ENCODE peak calls at places on chromosomes 12 and 14, in seven cellular contexts. One of them, this sample, is unnamed. For H3K4me1, the result is how much of the 10 kb centered on the place peaks cover.

GRCh38 chr12:65449400-65449799 is 170.9 kb downstream of the MSRB3 start:
- DNase-seq in Panc1: no peak
- DNase-seq in A549: no peak
- DNase-seq in aorta: no peak
- DNase-seq in mesendoderm: no peak
- DNase-seq in stomach: no peak
- DNase-seq in mammary epithelial cell: peak
- DNase-seq in this sample: no peak

GRCh38 chr12:95074766-95075165 is 1.3 kb upstream of the NR2C1 start:
- DNase-seq in Panc1: no peak
- DNase-seq in A549: no peak
- DNase-seq in aorta: no peak
- DNase-seq in mesendoderm: no peak
- DNase-seq in stomach: no peak
- DNase-seq in mammary epithelial cell: no peak
- DNase-seq in this sample: no peak

GRCh38 chr12:25436206-25436912 is 116.7 kb downstream of the LMNTD1 start:
- DNase-seq in Panc1: peak
- DNase-seq in A549: peak
- DNase-seq in aorta: no peak
- DNase-seq in mesendoderm: peak
- DNase-seq in stomach: no peak
- DNase-seq in mammary epithelial cell: peak
- DNase-seq in this sample: peak

GRCh38 chr12:11321980-11322379 is 11.7 kb upstream of the PRB4 start:
- DNase-seq in Panc1: no peak
- DNase-seq in A549: no peak
- DNase-seq in aorta: no peak
- DNase-seq in mesendoderm: no peak
- DNase-seq in stomach: no peak
- DNase-seq in mammary epithelial cell: no peak
- DNase-seq in this sample: no peak

GRCh38 chr12:2384533-2385328 is 331.9 kb downstream of the CACNA1C start:
- DNase-seq in Panc1: no peak
- DNase-seq in A549: no peak
- DNase-seq in aorta: no peak
- DNase-seq in mesendoderm: peak
- DNase-seq in stomach: no peak
- DNase-seq in mammary epithelial cell: no peak
- DNase-seq in this sample: no peak

GRCh38 chr14:58966991-58967390 is 221.5 kb upstream of the DAAM1 start:
- DNase-seq in Panc1: no peak
- DNase-seq in A549: no peak
- DNase-seq in aorta: no peak
- DNase-seq in mesendoderm: no peak
- DNase-seq in stomach: no peak
- DNase-seq in mammary epithelial cell: no peak
- DNase-seq in this sample: no peak

GRCh38 chr12:79549531-79550271 is 141.1 kb downstream of the PAWR start:
- DNase-seq in Panc1: no peak
- DNase-seq in A549: no peak
- DNase-seq in aorta: no peak
- DNase-seq in mesendoderm: peak
- DNase-seq in stomach: no peak
- DNase-seq in mammary epithelial cell: no peak
- DNase-seq in this sample: no peak

GRCh38 chr14:100881211-100882025 is 22.1 kb downstream of the RTL1 start:
- DNase-seq in Panc1: no peak
- DNase-seq in A549: no peak
- DNase-seq in aorta: peak
- DNase-seq in mesendoderm: no peak
- DNase-seq in stomach: no peak
- DNase-seq in mammary epithelial cell: no peak
- DNase-seq in this sample: no peak

GRCh38 chr12:75446857-75447256 is 33.7 kb upstream of the GLIPR1 start:
- DNase-seq in Panc1: no peak
- DNase-seq in A549: peak
- DNase-seq in aorta: no peak
- DNase-seq in mesendoderm: no peak
- DNase-seq in stomach: no peak
- DNase-seq in mammary epithelial cell: peak
- DNase-seq in this sample: no peak

GRCh38 chr12:111792155-111792876 is 25.6 kb downstream of the ALDH2 start:
- DNase-seq in Panc1: no peak
- DNase-seq in A549: no peak
- DNase-seq in aorta: peak
- DNase-seq in mesendoderm: no peak
- DNase-seq in stomach: peak
- DNase-seq in mammary epithelial cell: no peak
- DNase-seq in this sample: no peak

GRCh38 chr12:96104566-96104965 is 69.2 kb upstream of the LTA4H start:
- DNase-seq in Panc1: no peak
- DNase-seq in A549: no peak
- DNase-seq in aorta: no peak
- DNase-seq in mesendoderm: no peak
- DNase-seq in stomach: no peak
- DNase-seq in mammary epithelial cell: no peak
- DNase-seq in this sample: no peak

GRCh38 chr14:56342419-56342901 is 224.2 kb downstream of the PELI2 start:
- DNase-seq in Panc1: no peak
- DNase-seq in A549: no peak
- DNase-seq in aorta: no peak
- DNase-seq in mesendoderm: no peak
- DNase-seq in stomach: no peak
- DNase-seq in mammary epithelial cell: no peak
- DNase-seq in this sample: no peak

GRCh38 chr14:101733211-101733610 is 28.3 kb upstream of the PPP2R5C start:
- DNase-seq in Panc1: no peak
- DNase-seq in A549: no peak
- DNase-seq in aorta: no peak
- DNase-seq in mesendoderm: no peak
- DNase-seq in stomach: no peak
- DNase-seq in mammary epithelial cell: peak
- DNase-seq in this sample: no peak

GRCh38 chr14:89493877-89494634 is 77.0 kb upstream of the FOXN3 start:
- DNase-seq in Panc1: no peak
- DNase-seq in A549: no peak
- DNase-seq in aorta: no peak
- DNase-seq in mesendoderm: no peak
- DNase-seq in stomach: no peak
- DNase-seq in mammary epithelial cell: no peak
- DNase-seq in this sample: no peak

GRCh38 chr12:128820723-128821432 is 2.9 kb downstream of the SLC15A4 start:
- DNase-seq in Panc1: no peak
- DNase-seq in A549: no peak
- DNase-seq in aorta: no peak
- DNase-seq in mesendoderm: peak
- DNase-seq in stomach: peak
- DNase-seq in mammary epithelial cell: no peak
- DNase-seq in this sample: no peak

GRCh38 chr12:128818065-128819022 is 5.4 kb downstream of the SLC15A4 start:
- DNase-seq in Panc1: no peak
- DNase-seq in A549: no peak
- DNase-seq in aorta: no peak
- DNase-seq in mesendoderm: peak
- DNase-seq in stomach: peak
- DNase-seq in mammary epithelial cell: peak
- DNase-seq in this sample: no peak

GRCh38 chr12:128817115-128818015 is 6.4 kb downstream of the SLC15A4 start:
- DNase-seq in Panc1: no peak
- DNase-seq in A549: no peak
- DNase-seq in aorta: peak
- DNase-seq in mesendoderm: peak
- DNase-seq in stomach: peak
- DNase-seq in mammary epithelial cell: peak
- DNase-seq in this sample: no peak

GRCh38 chr12:128819293-128820144 is 4.2 kb downstream of the SLC15A4 start:
- DNase-seq in Panc1: no peak
- DNase-seq in A549: no peak
- DNase-seq in aorta: no peak
- DNase-seq in mesendoderm: peak
- DNase-seq in stomach: peak
- DNase-seq in mammary epithelial cell: no peak
- DNase-seq in this sample: no peak

DNA sequence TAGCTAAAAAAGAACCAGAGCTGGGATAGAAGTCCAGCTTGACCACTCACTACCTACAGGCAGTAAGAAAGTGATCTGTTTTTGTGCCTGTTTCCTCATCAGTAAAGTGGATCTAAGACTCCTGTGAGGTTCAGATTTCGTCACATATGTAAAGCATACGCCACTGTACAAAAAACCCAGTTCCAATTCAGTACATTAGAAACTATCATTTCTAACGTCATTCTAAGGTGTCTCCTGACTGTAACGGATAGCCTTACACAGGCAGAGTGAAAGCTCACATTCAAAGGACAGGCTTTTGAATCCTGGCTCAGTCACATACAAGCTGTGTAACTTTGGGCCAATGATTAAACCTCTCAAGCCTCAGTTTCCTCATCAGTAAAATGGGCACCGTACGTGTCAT is 3.5 kb downstream of the SLC15A4 start:
- DNase-seq in Panc1: no peak
- DNase-seq in A549: no peak
- DNase-seq in aorta: no peak
- DNase-seq in mesendoderm: no peak
- DNase-seq in stomach: no peak
- DNase-seq in mammary epithelial cell: no peak
- DNase-seq in this sample: no peak
- H3K27ac ChIP-seq in Panc1: no peak
- H3K27ac ChIP-seq in A549: no peak
- H3K27ac ChIP-seq in aorta: no peak
- H3K27ac ChIP-seq in mesendoderm: no peak
- H3K27ac ChIP-seq in stomach: no peak
- H3K27ac ChIP-seq in mammary epithelial cell: no peak
- H3K27ac ChIP-seq in this sample: no peak

GRCh38 chr12:123389560-123390351 is 5.8 kb downstream of the KMT5A start:
- DNase-seq in Panc1: no peak
- DNase-seq in A549: peak
- DNase-seq in aorta: peak
- DNase-seq in mesendoderm: peak
- DNase-seq in stomach: peak
- DNase-seq in mammary epithelial cell: peak
- DNase-seq in this sample: no peak

GRCh38 chr12:123387508-123388217 is 3.7 kb downstream of the KMT5A start:
- DNase-seq in Panc1: no peak
- DNase-seq in A549: no peak
- DNase-seq in aorta: no peak
- DNase-seq in mesendoderm: peak
- DNase-seq in stomach: no peak
- DNase-seq in mammary epithelial cell: no peak
- DNase-seq in this sample: no peak

GRCh38 chr12:123388218-123388947 is 4.5 kb downstream of the KMT5A start:
- DNase-seq in Panc1: no peak
- DNase-seq in A549: peak
- DNase-seq in aorta: peak
- DNase-seq in mesendoderm: peak
- DNase-seq in stomach: peak
- DNase-seq in mammary epithelial cell: peak
- DNase-seq in this sample: no peak

GRCh38 chr12:123390415-123391093 is 6.6 kb downstream of the KMT5A start:
- DNase-seq in Panc1: no peak
- DNase-seq in A549: no peak
- DNase-seq in aorta: no peak
- DNase-seq in mesendoderm: no peak
- DNase-seq in stomach: no peak
- DNase-seq in mammary epithelial cell: no peak
- DNase-seq in this sample: no peak

DNA sequence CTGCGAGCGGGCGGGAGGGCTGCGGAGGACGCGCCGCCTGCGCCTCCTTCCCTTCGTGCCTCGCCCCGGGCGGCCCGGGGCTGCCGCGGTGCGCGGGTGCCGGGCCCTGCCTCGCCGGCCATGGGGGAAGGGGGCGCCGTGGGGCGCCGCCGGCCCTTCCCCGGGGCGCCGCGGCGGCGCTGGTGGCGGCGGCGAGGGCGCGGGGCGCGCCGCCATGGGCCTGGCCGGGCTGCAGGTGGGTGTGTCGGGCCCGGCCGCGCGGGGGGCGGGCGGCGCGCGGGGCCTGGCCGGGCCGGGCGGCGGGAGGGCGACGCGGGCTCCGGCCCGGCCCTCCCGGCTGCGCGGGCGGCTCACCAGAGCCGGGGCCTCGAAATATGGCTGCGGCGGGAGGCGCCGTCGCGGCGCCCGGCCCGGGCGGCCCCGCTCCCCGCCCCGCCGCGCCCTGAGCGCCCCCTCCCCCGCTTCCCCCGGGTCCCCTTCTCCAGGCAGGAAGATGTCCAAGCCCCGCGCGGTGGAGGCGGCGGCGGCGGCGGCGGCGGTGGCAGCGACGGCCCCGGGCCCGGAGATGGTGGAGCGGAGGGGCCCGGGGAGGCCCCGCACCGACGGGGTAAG is 5.1 kb downstream of the KMT5A start:
- DNase-seq in Panc1: no peak
- DNase-seq in A549: no peak
- DNase-seq in aorta: no peak
- DNase-seq in mesendoderm: no peak
- DNase-seq in stomach: no peak
- DNase-seq in mammary epithelial cell: no peak
- DNase-seq in this sample: no peak
- H3K4me3 ChIP-seq in Panc1: peak
- H3K4me3 ChIP-seq in A549: peak
- H3K4me3 ChIP-seq in aorta: peak
- H3K4me3 ChIP-seq in mesendoderm: peak
- H3K4me3 ChIP-seq in stomach: peak
- H3K4me3 ChIP-seq in mammary epithelial cell: peak
- H3K4me3 ChIP-seq in this sample: peak

GRCh38 chr12:118065380-118065779 is 4.4 kb upstream of the WSB2 start:
- DNase-seq in Panc1: no peak
- DNase-seq in A549: no peak
- DNase-seq in aorta: no peak
- DNase-seq in mesendoderm: no peak
- DNase-seq in stomach: no peak
- DNase-seq in mammary epithelial cell: no peak
- DNase-seq in this sample: no peak
- H3K4me1 ChIP-seq in Panc1: under half
- H3K4me1 ChIP-seq in A549: under half
- H3K4me1 ChIP-seq in aorta: under half
- H3K4me1 ChIP-seq in mesendoderm: under half
- H3K4me1 ChIP-seq in stomach: under half
- H3K4me1 ChIP-seq in mammary epithelial cell: under half
- H3K4me1 ChIP-seq in this sample: under half

GRCh38 chr14:74583689-74584434 is 28.2 kb downstream of the LTBP2 start:
- DNase-seq in Panc1: no peak
- DNase-seq in A549: peak
- DNase-seq in aorta: peak
- DNase-seq in mesendoderm: peak
- DNase-seq in stomach: no peak
- DNase-seq in mammary epithelial cell: peak
- DNase-seq in this sample: no peak

GRCh38 chr14:74585406-74586335 is 26.4 kb downstream of the LTBP2 start:
- DNase-seq in Panc1: no peak
- DNase-seq in A549: no peak
- DNase-seq in aorta: peak
- DNase-seq in mesendoderm: no peak
- DNase-seq in stomach: no peak
- DNase-seq in mammary epithelial cell: no peak
- DNase-seq in this sample: no peak

GRCh38 chr14:74582910-74583581 is 29.0 kb downstream of the LTBP2 start:
- DNase-seq in Panc1: no peak
- DNase-seq in A549: no peak
- DNase-seq in aorta: peak
- DNase-seq in mesendoderm: no peak
- DNase-seq in stomach: peak
- DNase-seq in mammary epithelial cell: peak
- DNase-seq in this sample: no peak

GRCh38 chr14:74586681-74587362 is 25.2 kb downstream of the LTBP2 start:
- DNase-seq in Panc1: no peak
- DNase-seq in A549: no peak
- DNase-seq in aorta: peak
- DNase-seq in mesendoderm: no peak
- DNase-seq in stomach: no peak
- DNase-seq in mammary epithelial cell: no peak
- DNase-seq in this sample: no peak

GRCh38 chr14:74584966-74585365 is 27.1 kb downstream of the LTBP2 start:
- DNase-seq in Panc1: no peak
- DNase-seq in A549: no peak
- DNase-seq in aorta: peak
- DNase-seq in mesendoderm: no peak
- DNase-seq in stomach: no peak
- DNase-seq in mammary epithelial cell: no peak
- DNase-seq in this sample: no peak
- H3K27ac ChIP-seq in Panc1: no peak
- H3K27ac ChIP-seq in A549: peak
- H3K27ac ChIP-seq in aorta: peak
- H3K27ac ChIP-seq in mesendoderm: no peak
- H3K27ac ChIP-seq in stomach: no peak
- H3K27ac ChIP-seq in mammary epithelial cell: peak
- H3K27ac ChIP-seq in this sample: no peak

This sample was measured in iPS DF 6.9.